ENCODE peak calls at places on chromosomes 11 and 22, in five cellular contexts. One of them, this sample, is unnamed.

GRCh38 chr11:124174001-124174400 is 9.1 kb upstream of the OR10D3 start:
- DNase-seq in tibial nerve: no peak
- DNase-seq in SJSA1: peak; percentile 48
- DNase-seq in psoas muscle: no peak
- DNase-seq in thyroid gland: peak; percentile 51
- DNase-seq in this sample: no peak

GRCh38 chr11:13857828-13858227 is 104.7 kb upstream of the SPON1 start:
- DNase-seq in tibial nerve: no peak
- DNase-seq in SJSA1: no peak
- DNase-seq in psoas muscle: no peak
- DNase-seq in thyroid gland: no peak
- DNase-seq in this sample: no peak

GRCh38 chr22:36762687-36763260 is 13.1 kb downstream of the IFT27 start:
- DNase-seq in tibial nerve: no peak
- DNase-seq in SJSA1: no peak
- DNase-seq in psoas muscle: no peak
- DNase-seq in thyroid gland: peak; percentile 96
- DNase-seq in this sample: no peak

GRCh38 chr11:109527496-109527895 is 105.5 kb downstream of the C11orf87 start:
- DNase-seq in tibial nerve: no peak
- DNase-seq in SJSA1: no peak
- DNase-seq in psoas muscle: no peak
- DNase-seq in thyroid gland: no peak
- DNase-seq in this sample: no peak

GRCh38 chr11:46930089-46930488 is 6.5 kb upstream of the CSTPP1 start:
- DNase-seq in tibial nerve: no peak
- DNase-seq in SJSA1: no peak
- DNase-seq in psoas muscle: no peak
- DNase-seq in thyroid gland: no peak
- DNase-seq in this sample: peak; percentile 36

GRCh38 chr22:21841422-21841821 is 26.0 kb downstream of the MAPK1 start:
- DNase-seq in tibial nerve: no peak
- DNase-seq in SJSA1: no peak
- DNase-seq in psoas muscle: no peak
- DNase-seq in thyroid gland: no peak
- DNase-seq in this sample: no peak

GRCh38 chr22:29994027-29994715 is 86.1 kb upstream of the HORMAD2 start:
- DNase-seq in tibial nerve: no peak
- DNase-seq in SJSA1: peak; percentile 51
- DNase-seq in psoas muscle: no peak
- DNase-seq in thyroid gland: no peak
- DNase-seq in this sample: no peak

GRCh38 chr22:30607300-30607930 is 441 bp downstream of the TCN2 start:
- DNase-seq in tibial nerve: no peak
- DNase-seq in SJSA1: no peak
- DNase-seq in psoas muscle: no peak
- DNase-seq in thyroid gland: no peak
- DNase-seq in this sample: no peak

GRCh38 chr11:120339394-120339890 is 3.2 kb downstream of the ARHGEF12 start:
- DNase-seq in tibial nerve: no peak
- DNase-seq in SJSA1: peak; percentile 49
- DNase-seq in psoas muscle: no peak
- DNase-seq in thyroid gland: peak; percentile 30
- DNase-seq in this sample: no peak

GRCh38 chr11:108286369-108286768 is 63.5 kb downstream of the ATM start:
- DNase-seq in tibial nerve: no peak
- DNase-seq in SJSA1: no peak
- DNase-seq in psoas muscle: no peak
- DNase-seq in thyroid gland: no peak
- DNase-seq in this sample: no peak

GRCh38 chr11:36258730-36259360 is 30.4 kb downstream of the COMMD9 start:
- DNase-seq in tibial nerve: peak; percentile 19
- DNase-seq in SJSA1: peak; percentile 48
- DNase-seq in psoas muscle: peak; percentile 49
- DNase-seq in thyroid gland: peak; percentile 9
- DNase-seq in this sample: peak; percentile 62

GRCh38 chr11:65356394-65356972 is 1.9 kb downstream of the TIGD3 start:
- DNase-seq in tibial nerve: no peak
- DNase-seq in SJSA1: no peak
- DNase-seq in psoas muscle: peak; percentile 61
- DNase-seq in thyroid gland: peak; percentile 20
- DNase-seq in this sample: no peak

GRCh38 chr11:123472236-123472935 is 42.3 kb downstream of the GRAMD1B start:
- DNase-seq in tibial nerve: no peak
- DNase-seq in SJSA1: no peak
- DNase-seq in psoas muscle: no peak
- DNase-seq in thyroid gland: no peak
- DNase-seq in this sample: no peak

GRCh38 chr22:21642584-21643448 is 714 bp downstream of the SDF2L1 start:
- DNase-seq in tibial nerve: no peak
- DNase-seq in SJSA1: peak; percentile 76
- DNase-seq in psoas muscle: peak; percentile 33
- DNase-seq in thyroid gland: peak; percentile 62
- DNase-seq in this sample: peak; percentile 14

GRCh38 chr11:64348611-64349387 is 8.8 kb downstream of the CCDC88B start:
- DNase-seq in tibial nerve: no peak
- DNase-seq in SJSA1: no peak
- DNase-seq in psoas muscle: no peak
- DNase-seq in thyroid gland: no peak
- DNase-seq in this sample: no peak

GRCh38 chr22:49602481-49602880 is 225.2 kb downstream of the BRD1 start:
- DNase-seq in tibial nerve: no peak
- DNase-seq in SJSA1: no peak
- DNase-seq in psoas muscle: no peak
- DNase-seq in thyroid gland: no peak
- DNase-seq in this sample: no peak

GRCh38 chr11:10379871-10380568 is 75.0 kb upstream of the AMPD3 start:
- DNase-seq in tibial nerve: no peak
- DNase-seq in SJSA1: no peak
- DNase-seq in psoas muscle: no peak
- DNase-seq in thyroid gland: peak; percentile 32
- DNase-seq in this sample: no peak

GRCh38 chr22:30635273-30636225 is at the start of gene SLC35E4:
- DNase-seq in tibial nerve: peak; percentile 93
- DNase-seq in SJSA1: peak; percentile 72
- DNase-seq in psoas muscle: peak; percentile 96
- DNase-seq in thyroid gland: peak; percentile 91
- DNase-seq in this sample: peak; percentile 72

GRCh38 chr11:72191961-72192381 is at the start of gene FOLR1:
- DNase-seq in tibial nerve: no peak
- DNase-seq in SJSA1: no peak
- DNase-seq in psoas muscle: no peak
- DNase-seq in thyroid gland: peak; percentile 79
- DNase-seq in this sample: no peak

DNA sequence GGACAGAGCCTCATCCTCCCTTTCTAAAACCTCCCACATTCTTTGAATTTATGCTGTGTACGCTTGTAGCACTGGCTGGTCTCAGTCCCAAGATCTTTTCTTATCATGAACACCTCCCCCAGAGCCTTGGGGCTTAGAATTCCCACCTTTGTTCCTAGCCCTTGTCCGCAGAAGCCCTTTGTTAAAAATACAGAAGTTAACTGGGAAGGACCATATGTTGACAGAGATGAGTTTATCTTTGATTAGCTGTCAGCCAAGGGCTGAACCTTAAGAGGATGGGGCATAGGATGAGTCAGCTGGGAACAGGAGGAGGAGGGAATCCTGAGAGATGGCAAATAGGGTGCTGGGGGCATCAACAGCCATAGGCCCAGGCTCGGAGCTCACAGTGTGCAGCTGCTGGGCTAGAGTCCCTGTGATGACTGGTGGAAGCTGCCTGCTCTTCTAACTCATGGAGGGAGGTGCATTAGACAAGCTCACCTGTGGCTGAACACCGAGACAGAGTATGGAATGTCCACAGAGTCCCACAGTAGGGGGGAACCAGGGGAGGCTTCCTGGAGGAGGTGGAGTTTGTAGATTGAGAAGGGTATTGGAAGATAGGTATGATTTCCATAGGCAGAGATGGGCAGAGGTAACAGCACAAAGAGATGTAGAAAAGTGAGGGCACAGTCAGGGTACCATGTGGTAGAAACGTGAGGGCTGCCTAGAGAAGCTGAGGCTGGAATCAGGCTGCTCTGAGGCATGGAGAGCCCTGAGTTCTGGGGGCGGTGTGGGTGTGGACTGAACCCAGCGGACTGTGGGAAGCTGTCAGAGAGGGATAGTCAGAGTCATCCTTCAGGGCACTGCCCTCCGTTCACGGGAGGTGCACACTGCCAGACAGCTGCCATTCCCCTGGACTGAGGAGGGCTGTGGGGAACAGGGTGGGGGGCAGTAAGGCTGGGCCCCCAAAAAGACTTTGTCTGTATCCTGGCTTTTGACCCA is 9.9 kb downstream of the MICAL2 start:
- DNase-seq in tibial nerve: no peak
- DNase-seq in SJSA1: no peak
- DNase-seq in psoas muscle: no peak
- DNase-seq in thyroid gland: no peak
- DNase-seq in this sample: no peak
- H3K27ac ChIP-seq in tibial nerve: peak overlapping the region; percentile 50
- H3K27ac ChIP-seq in SJSA1: no peak overlapping the region
- H3K27ac ChIP-seq in psoas muscle: no peak overlapping the region
- H3K27ac ChIP-seq in thyroid gland: no peak overlapping the region
- H3K27ac ChIP-seq in this sample: no peak overlapping the region

DNA sequence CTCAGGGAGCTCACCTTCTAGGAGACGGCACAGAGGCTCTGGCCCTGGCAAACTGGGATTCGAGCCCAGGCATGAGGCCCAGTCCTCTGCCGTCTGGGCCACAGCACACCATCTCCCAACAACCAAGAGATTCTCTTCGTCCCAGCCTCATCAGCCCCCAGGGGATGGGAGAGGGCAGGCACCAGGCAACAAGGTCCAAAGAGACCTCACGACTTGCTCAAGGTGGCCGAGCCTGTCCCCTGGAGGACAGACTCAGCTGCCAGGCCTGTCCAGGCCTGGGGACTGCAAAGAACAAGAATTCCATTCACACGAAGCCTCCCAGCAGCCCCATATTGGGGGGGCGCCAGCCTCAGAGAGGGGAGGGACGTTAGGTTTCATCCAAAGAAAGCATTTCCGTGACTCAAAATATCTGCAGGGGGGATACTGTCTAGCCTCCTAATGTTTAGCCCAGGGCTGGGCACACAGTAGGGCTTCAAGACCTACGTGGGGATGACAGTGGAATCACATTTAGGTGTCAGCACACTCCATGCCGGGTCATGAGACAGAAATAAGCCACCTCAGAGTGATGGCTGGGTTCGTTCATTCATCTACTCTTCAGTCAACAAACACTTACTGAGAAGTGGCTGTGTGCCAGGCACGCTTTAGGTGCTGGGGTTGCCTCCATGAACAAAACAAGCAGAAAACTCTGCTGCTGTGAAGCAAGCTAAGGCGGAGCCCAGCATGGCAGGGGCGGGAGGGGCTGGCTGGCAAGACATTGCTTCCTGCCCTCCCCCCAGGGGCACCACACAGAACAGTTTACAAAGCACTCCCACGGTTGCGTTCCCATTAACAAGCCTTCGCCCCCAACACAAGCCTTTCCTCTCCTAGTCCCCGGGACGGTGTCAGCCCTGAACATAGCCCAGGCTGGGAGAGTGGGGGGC is 1.2 kb downstream of the CARNS1 start:
- DNase-seq in tibial nerve: no peak
- DNase-seq in SJSA1: no peak
- DNase-seq in psoas muscle: no peak
- DNase-seq in thyroid gland: peak; percentile 68
- DNase-seq in this sample: peak; percentile 31
- H3K27ac ChIP-seq in tibial nerve: peak overlapping the region; percentile 93
- H3K27ac ChIP-seq in SJSA1: no peak overlapping the region
- H3K27ac ChIP-seq in psoas muscle: peak overlapping the region; percentile 95
- H3K27ac ChIP-seq in thyroid gland: no peak overlapping the region
- H3K27ac ChIP-seq in this sample: peak overlapping the region; percentile 98

DNA sequence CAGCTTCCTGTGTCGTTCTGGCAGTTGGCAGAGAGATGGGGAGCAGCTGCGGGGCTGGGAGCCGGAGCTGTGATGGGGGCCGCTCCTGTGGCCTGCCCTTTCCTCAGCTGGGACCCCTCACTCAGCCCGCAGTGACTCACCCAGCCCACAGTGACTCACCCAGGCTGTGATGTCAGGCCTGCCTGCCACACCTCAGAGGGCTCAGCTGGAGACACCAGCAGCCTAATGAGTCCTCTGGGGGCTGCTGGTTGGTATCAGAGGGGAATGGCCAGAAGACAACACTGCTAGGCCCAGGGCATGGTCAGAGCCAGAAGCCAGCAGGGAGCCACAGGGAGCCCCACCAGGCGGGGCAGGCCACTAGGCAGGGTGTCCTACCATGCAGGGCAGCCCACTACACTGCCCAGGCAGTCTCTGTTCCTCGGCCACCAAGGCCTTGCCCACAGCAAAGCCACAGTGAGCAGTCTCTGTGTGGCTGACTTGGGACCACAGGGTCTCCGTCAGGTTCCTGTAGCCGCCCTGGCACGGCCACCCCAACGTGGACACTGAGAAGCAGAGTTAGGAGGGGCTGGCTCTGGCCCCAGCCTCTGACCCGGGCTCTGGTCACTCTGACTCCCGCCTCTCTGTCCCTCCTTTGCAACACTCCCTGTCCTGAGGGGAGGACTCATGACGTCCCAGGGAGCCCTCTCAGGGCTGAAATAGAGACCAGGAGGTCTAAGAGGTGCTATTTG is 4.3 kb upstream of the FXYD2 start:
- DNase-seq in tibial nerve: no peak
- DNase-seq in SJSA1: peak; percentile 6
- DNase-seq in psoas muscle: peak; percentile 65
- DNase-seq in thyroid gland: no peak
- DNase-seq in this sample: no peak
- H3K27ac ChIP-seq in tibial nerve: no peak overlapping the region
- H3K27ac ChIP-seq in SJSA1: no peak overlapping the region
- H3K27ac ChIP-seq in psoas muscle: no peak overlapping the region
- H3K27ac ChIP-seq in thyroid gland: no peak overlapping the region
- H3K27ac ChIP-seq in this sample: no peak overlapping the region

GRCh38 chr22:46103664-46104063 is 46.7 kb upstream of the PPARA start:
- DNase-seq in tibial nerve: no peak
- DNase-seq in SJSA1: no peak
- DNase-seq in psoas muscle: no peak
- DNase-seq in thyroid gland: no peak
- DNase-seq in this sample: no peak

GRCh38 chr22:46104170-46104880 is 46.0 kb upstream of the PPARA start:
- DNase-seq in tibial nerve: no peak
- DNase-seq in SJSA1: no peak
- DNase-seq in psoas muscle: no peak
- DNase-seq in thyroid gland: no peak
- DNase-seq in this sample: no peak

GRCh38 chr22:46102752-46103151 is 47.6 kb upstream of the PPARA start:
- DNase-seq in tibial nerve: no peak
- DNase-seq in SJSA1: no peak
- DNase-seq in psoas muscle: no peak
- DNase-seq in thyroid gland: no peak
- DNase-seq in this sample: no peak

GRCh38 chr22:46102159-46102558 is 48.2 kb upstream of the PPARA start:
- DNase-seq in tibial nerve: no peak
- DNase-seq in SJSA1: no peak
- DNase-seq in psoas muscle: no peak
- DNase-seq in thyroid gland: no peak
- DNase-seq in this sample: no peak

DNA sequence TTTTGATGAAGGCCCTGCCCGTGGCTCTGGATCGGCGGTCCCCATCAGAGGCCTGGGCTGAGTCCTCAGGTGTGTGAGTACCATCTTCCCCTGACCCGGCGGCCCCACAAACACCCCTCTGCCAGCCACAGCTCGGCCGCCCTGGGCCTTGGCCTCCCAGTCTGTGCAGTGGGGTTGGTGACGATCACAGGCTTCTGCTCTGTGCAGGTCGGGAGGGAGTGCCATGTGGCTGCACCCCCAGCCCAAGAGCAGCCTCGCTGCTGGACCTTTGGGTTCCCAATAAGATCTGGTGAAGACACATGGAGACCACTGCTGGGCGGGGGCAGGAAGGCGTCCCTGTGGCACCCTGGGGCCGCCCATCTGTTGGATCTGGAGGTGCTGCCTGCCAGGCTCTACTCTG is 47.1 kb upstream of the PPARA start:
- DNase-seq in tibial nerve: no peak
- DNase-seq in SJSA1: no peak
- DNase-seq in psoas muscle: no peak
- DNase-seq in thyroid gland: no peak
- DNase-seq in this sample: no peak
- H3K27ac ChIP-seq in tibial nerve: peak overlapping the region; percentile 88
- H3K27ac ChIP-seq in SJSA1: no peak overlapping the region
- H3K27ac ChIP-seq in psoas muscle: peak overlapping the region; percentile 93
- H3K27ac ChIP-seq in thyroid gland: no peak overlapping the region
- H3K27ac ChIP-seq in this sample: peak overlapping the region; percentile 97

This sample was measured in caudate nucleus.